ENCODE peak calls at places on chromosomes 11 and 22, in nine cellular contexts. O, F, G, E, X, M, T, W and L are unnamed samples. For H3K4me1, the result is how much of the 10 kb centered on the place peaks cover.

GRCh38 chr11:60923326-60923725 is 934 bp upstream of the TMEM132A start:
- DNase-seq in O (no peak), F (no peak), G (no peak), E (no peak), X (no peak), M (peak), T (no peak), W (no peak), L (no peak)

GRCh38 chr11:36333468-36333867 is 37.4 kb downstream of the PRR5L start:
- DNase-seq in O (no peak), F (no peak), G (no peak), E (no peak), X (no peak), M (no peak), T (no peak), W (no peak), L (no peak)

GRCh38 chr11:115616941-115617340 is 112.7 kb upstream of the CADM1 start:
- DNase-seq in O (no peak), F (no peak), G (no peak), E (no peak), X (peak), M (no peak), T (no peak), W (peak), L (no peak)

GRCh38 chr22:39820266-39820665 is 73.3 kb downstream of the ENTHD1 start:
- DNase-seq in O (no peak), F (no peak), G (no peak), E (peak), X (no peak), M (no peak), T (no peak), W (no peak), L (no peak)

GRCh38 chr22:37639070-37639760 is at the start of gene SH3BP1:
- DNase-seq in O (no peak), F (peak), G (peak), E (no peak), X (peak), M (peak), T (peak), W (peak), L (no peak)

GRCh38 chr11:19444231-19444630 is 203.5 kb upstream of the E2F8 start:
- DNase-seq in O (no peak), F (no peak), G (no peak), E (no peak), X (no peak), M (no peak), T (no peak), W (no peak), L (no peak)

GRCh38 chr11:100677796-100678195 is 9.3 kb upstream of the ARHGAP42 start:
- DNase-seq in O (no peak), F (no peak), G (no peak), E (no peak), X (no peak), M (no peak), T (no peak), W (no peak), L (no peak)

GRCh38 chr22:46137218-46137766 is 13.0 kb upstream of the PPARA start:
- DNase-seq in O (no peak), F (no peak), G (no peak), E (no peak), X (no peak), M (no peak), T (no peak), W (no peak), L (no peak)

GRCh38 chr22:37187891-37188761 is at the start of gene C1QTNF6:
- DNase-seq in O (peak), F (peak), G (peak), E (peak), X (no peak), M (peak), T (peak), W (peak), L (no peak)

GRCh38 chr11:14386895-14387480 is 28.0 kb upstream of the RRAS2 start:
- DNase-seq in O (peak), F (peak), G (peak), E (peak), X (peak), M (peak), T (peak), W (peak), L (no peak)

GRCh38 chr11:86484164-86484794 is 109.6 kb downstream of the CCDC81 start:
- DNase-seq in O (no peak), F (no peak), G (no peak), E (peak), X (peak), M (no peak), T (no peak), W (no peak), L (no peak)

GRCh38 chr22:40036591-40037225 is 42.0 kb downstream of the FAM83F start:
- DNase-seq in O (peak), F (peak), G (peak), E (peak), X (peak), M (peak), T (peak), W (peak), L (peak)

GRCh38 chr22:36384766-36385400 is 2.9 kb downstream of the MYH9 start:
- DNase-seq in O (no peak), F (no peak), G (peak), E (no peak), X (no peak), M (peak), T (no peak), W (no peak), L (no peak)

GRCh38 chr11:44530413-44531115 is 34.9 kb upstream of the CD82 start:
- DNase-seq in O (no peak), F (no peak), G (no peak), E (no peak), X (no peak), M (no peak), T (no peak), W (no peak), L (no peak)

GRCh38 chr22:28816994-28817530 is 16.7 kb upstream of the XBP1 start:
- DNase-seq in O (no peak), F (no peak), G (no peak), E (no peak), X (no peak), M (no peak), T (no peak), W (no peak), L (no peak)

GRCh38 chr22:28815729-28816128 is 15.4 kb upstream of the XBP1 start:
- DNase-seq in O (no peak), F (no peak), G (no peak), E (no peak), X (no peak), M (no peak), T (no peak), W (no peak), L (no peak)

GRCh38 chr22:28813772-28814518 is 13.6 kb upstream of the XBP1 start:
- DNase-seq in O (no peak), F (no peak), G (no peak), E (peak), X (peak), M (no peak), T (no peak), W (peak), L (peak)

GRCh38 chr22:28812491-28812890 is 12.1 kb upstream of the XBP1 start:
- DNase-seq in O (no peak), F (no peak), G (no peak), E (no peak), X (no peak), M (no peak), T (no peak), W (no peak), L (no peak)

GRCh38 chr22:28815101-28815500 is 14.7 kb upstream of the XBP1 start:
- DNase-seq in O (no peak), F (no peak), G (no peak), E (no peak), X (no peak), M (no peak), T (no peak), W (no peak), L (no peak)
- H3K4me1 ChIP-seq in O (under half), F (under half), G (under half), E (half or more), X (under half), M (under half), T (under half), W (under half), L (under half)

GRCh38 chr11:45573728-45574127 is 91.7 kb downstream of the CHST1 start:
- DNase-seq in O (no peak), F (no peak), G (no peak), E (no peak), X (no peak), M (no peak), T (no peak), W (no peak), L (no peak)
- H3K4me1 ChIP-seq in O (under half), F (under half), G (under half), E (under half), X (under half), M (under half), T (under half), W (under half), L (under half)

GRCh38 chr11:65917077-65917433 is 1.8 kb downstream of the C11orf68 start:
- DNase-seq in O (no peak), F (no peak), G (no peak), E (no peak), X (no peak), M (no peak), T (no peak), W (no peak), L (no peak)

GRCh38 chr11:65917434-65918210 is 1.2 kb downstream of the C11orf68 start:
- DNase-seq in O (no peak), F (no peak), G (no peak), E (no peak), X (no peak), M (no peak), T (no peak), W (no peak), L (no peak)

GRCh38 chr11:65920035-65920802 is 993 bp downstream of the DRAP1 start:
- DNase-seq in O (no peak), F (no peak), G (no peak), E (no peak), X (peak), M (no peak), T (no peak), W (no peak), L (no peak)

GRCh38 chr11:65919151-65920034 is at the start of gene DRAP1:
- DNase-seq in O (peak), F (peak), G (peak), E (peak), X (peak), M (peak), T (peak), W (peak), L (peak)

DNA sequence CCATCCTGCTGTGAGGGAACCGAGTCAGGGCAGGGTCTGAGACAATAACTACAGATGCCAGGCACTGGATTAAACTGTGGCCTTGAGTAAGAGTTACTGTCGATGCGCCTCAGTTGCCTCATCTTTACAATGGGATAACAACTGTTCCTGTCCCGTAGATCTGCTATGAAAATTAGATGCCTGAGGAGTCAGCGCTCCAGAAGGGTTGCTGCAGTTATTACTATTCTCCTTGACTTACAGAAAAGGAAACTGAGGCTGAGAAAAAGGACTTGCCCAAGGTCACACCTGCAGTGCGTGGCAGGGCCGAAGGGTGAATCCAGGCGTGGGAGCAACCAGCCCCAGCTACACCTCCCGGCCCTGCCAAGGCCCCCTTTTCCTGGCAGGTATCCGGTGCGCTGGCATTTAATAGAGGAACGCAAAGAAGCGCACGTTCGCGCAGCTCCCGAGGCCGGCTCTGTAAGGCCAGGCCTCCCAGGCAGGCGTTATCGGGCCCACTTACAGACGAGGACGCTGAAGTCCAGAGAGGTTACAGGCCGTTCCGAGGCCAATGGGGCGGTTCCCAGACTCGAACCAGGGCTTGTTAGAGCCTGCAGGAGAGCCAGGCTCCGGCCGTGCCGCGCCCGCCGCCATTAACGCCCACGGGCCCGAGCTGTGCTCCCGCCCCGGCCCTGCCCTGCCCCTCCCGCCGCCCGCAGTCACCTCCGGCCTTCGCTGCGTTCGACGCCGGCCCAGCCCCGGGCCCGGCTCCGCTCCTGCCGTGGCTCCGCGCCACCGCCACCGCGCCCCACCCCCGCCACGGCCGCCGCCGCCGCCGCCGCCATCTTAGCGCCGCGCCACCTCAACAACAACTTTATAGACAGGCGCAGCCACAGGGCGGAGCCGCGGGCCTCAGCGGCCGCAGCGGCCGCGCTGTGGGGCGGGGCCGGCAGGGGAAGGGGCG is at the start of gene C11orf68:
- DNase-seq in O (no peak), F (no peak), G (peak), E (peak), X (peak), M (no peak), T (no peak), W (no peak), L (peak)
- H3K4me1 ChIP-seq in O (under half), F (under half), G (under half), E (half or more), X (under half), M (under half), T (under half), W (under half), L (under half)

GRCh38 chr11:62502030-62502730 is 44.4 kb downstream of the AHNAK start:
- DNase-seq in O (no peak), F (no peak), G (no peak), E (no peak), X (no peak), M (no peak), T (no peak), W (no peak), L (no peak)
- H3K4me1 ChIP-seq in O (under half), F (under half), G (under half), E (half or more), X (under half), M (under half), T (under half), W (under half), L (under half)

DNA sequence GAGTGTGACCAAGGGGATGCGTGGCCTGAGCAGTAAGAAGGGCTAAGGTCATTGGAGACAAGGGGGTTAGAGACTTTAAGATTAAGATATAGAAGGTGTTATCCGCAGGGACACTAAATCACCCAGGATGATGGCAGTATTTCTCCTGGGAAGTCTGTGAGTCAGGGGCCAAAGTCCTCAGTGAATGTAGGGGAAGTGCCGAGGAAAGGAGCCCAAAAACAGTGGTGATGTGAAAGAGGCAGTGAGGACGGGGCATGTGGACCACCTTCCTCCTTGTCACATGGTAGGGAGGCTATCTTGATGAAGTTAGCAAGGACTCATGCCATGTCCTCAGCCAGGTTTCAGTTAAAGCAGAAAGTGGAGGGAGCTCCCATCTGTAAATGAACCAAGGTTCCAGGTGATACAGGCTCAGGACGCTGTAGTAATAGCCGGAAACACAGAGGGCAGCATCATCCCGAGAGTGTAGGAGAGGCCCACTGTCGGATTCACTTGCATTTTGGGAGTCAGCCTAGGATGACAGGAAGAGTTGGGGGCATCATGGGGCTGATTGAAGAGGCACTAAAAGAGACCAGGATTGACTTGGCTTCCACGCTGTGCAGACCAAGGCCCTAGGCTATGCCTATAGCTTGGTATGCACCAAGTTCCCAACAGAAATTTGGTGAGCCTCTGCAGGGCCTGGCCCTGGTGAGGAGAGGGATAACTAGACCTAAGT is 33.5 kb downstream of the WEE1 start:
- DNase-seq in O (no peak), F (peak), G (peak), E (peak), X (no peak), M (no peak), T (peak), W (no peak), L (no peak)
- H3K4me1 ChIP-seq in O (under half), F (under half), G (under half), E (under half), X (under half), M (under half), T (under half), W (under half), L (under half)

DNA sequence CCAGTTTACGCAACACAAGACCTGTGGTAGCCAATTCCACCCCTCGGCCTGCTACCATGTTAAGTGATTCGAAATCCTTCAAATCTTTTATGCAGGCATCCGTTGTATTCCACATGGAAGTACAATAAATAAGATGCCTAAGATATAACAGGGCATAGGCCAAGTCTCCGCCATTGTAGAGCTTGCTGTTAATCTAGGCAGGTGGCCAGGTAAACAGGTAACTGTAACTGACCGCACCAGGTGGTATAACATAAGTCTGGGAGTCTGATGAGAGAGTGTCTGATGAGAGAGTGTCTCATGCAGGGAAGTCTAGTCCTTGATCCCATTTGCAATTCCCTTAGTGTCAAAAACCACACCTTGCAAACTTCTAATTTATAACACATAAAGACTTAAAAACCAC is 20.7 kb downstream of the SMCO4 start:
- DNase-seq in O (no peak), F (no peak), G (no peak), E (no peak), X (no peak), M (no peak), T (no peak), W (no peak), L (no peak)
- H3K4me1 ChIP-seq in O (under half), F (under half), G (under half), E (under half), X (under half), M (under half), T (under half), W (under half), L (under half)